ENCODE peak calls at places on chromosome 16, in six cellular contexts. A is GM20000, K is cardiac muscle cell, Y is GM12865, X is heart left ventricle, N is testis. R is an unnamed sample.

GRCh38 chr16:19524866-19525723 is 1.4 kb downstream of the CCP110 start:
- DNase-seq in A (peak), K (peak), Y (peak), X (no peak), N (no peak), R (no peak)

GRCh38 chr16:81029930-81030604 is 5.6 kb upstream of the ATMIN start:
- DNase-seq in A (no peak), K (no peak), Y (no peak), X (no peak), N (no peak), R (no peak)

GRCh38 chr16:17291289-17291688 is 179.5 kb downstream of the XYLT1 start:
- DNase-seq in A (no peak), K (no peak), Y (no peak), X (no peak), N (no peak), R (no peak)

GRCh38 chr16:2230376-2230775 is 5.9 kb upstream of the DNASE1L2 start:
- DNase-seq in A (no peak), K (no peak), Y (no peak), X (no peak), N (no peak), R (no peak)

GRCh38 chr16:70444249-70445063 is 5.6 kb upstream of the ST3GAL2 start:
- DNase-seq in A (no peak), K (no peak), Y (no peak), X (no peak), N (no peak), R (no peak)

GRCh38 chr16:67936876-67937605 is 391 bp upstream of the PSMB10 start:
- DNase-seq in A (peak), K (no peak), Y (peak), X (no peak), N (no peak), R (no peak)

GRCh38 chr16:14501331-14502255 is 128.5 kb downstream of the PARN start:
- DNase-seq in A (no peak), K (peak), Y (peak), X (peak), N (peak), R (no peak)

GRCh38 chr16:80260906-80261311 is 279.9 kb upstream of the DYNLRB2 start:
- DNase-seq in A (no peak), K (no peak), Y (no peak), X (no peak), N (no peak), R (no peak)

GRCh38 chr16:85617948-85618347 is 4.8 kb downstream of the GSE1 start:
- DNase-seq in A (no peak), K (no peak), Y (no peak), X (no peak), N (no peak), R (no peak)

GRCh38 chr16:68644715-68645493 is at the start of gene CDH3:
- DNase-seq in A (peak), K (peak), Y (no peak), X (no peak), N (peak), R (peak)

GRCh38 chr16:12470311-12471229 is 333.1 kb downstream of the CPPED1 start:
- DNase-seq in A (no peak), K (peak), Y (no peak), X (peak), N (no peak), R (no peak)

GRCh38 chr16:78577597-78577996 is 478.1 kb downstream of the WWOX start:
- DNase-seq in A (no peak), K (no peak), Y (no peak), X (no peak), N (no peak), R (no peak)

GRCh38 chr16:9072806-9073341 is 18.6 kb upstream of the HAPSTR1 start:
- DNase-seq in A (peak), K (no peak), Y (peak), X (no peak), N (no peak), R (no peak)

GRCh38 chr16:80982646-80983045 is 24.0 kb downstream of the CMC2 start:
- DNase-seq in A (no peak), K (no peak), Y (no peak), X (no peak), N (no peak), R (no peak)

GRCh38 chr16:85569615-85570212 is 43.4 kb upstream of the GSE1 start:
- DNase-seq in A (peak), K (no peak), Y (peak), X (no peak), N (peak), R (no peak)

GRCh38 chr16:17832738-17833137 is 362.0 kb upstream of the XYLT1 start:
- DNase-seq in A (no peak), K (no peak), Y (no peak), X (no peak), N (no peak), R (no peak)

GRCh38 chr16:24036614-24037013 is 200.8 kb downstream of the PRKCB start:
- DNase-seq in A (peak), K (peak), Y (peak), X (peak), N (peak), R (no peak)

GRCh38 chr16:26334218-26335111 is 642.7 kb downstream of the HS3ST4 start:
- DNase-seq in A (no peak), K (no peak), Y (no peak), X (no peak), N (no peak), R (no peak)

GRCh38 chr16:85418978-85419491 is 194.1 kb upstream of the GSE1 start:
- DNase-seq in A (no peak), K (no peak), Y (no peak), X (no peak), N (peak), R (peak)

GRCh38 chr16:12801511-12802042 is 2.1 kb downstream of the CPPED1 start:
- DNase-seq in A (peak), K (no peak), Y (peak), X (peak), N (peak), R (no peak)

GRCh38 chr16:83953796-83954576 is 946 bp downstream of the OSGIN1 start:
- DNase-seq in A (peak), K (peak), Y (peak), X (no peak), N (peak), R (no peak)

GRCh38 chr16:64412578-64413280 is 709.1 kb downstream of the CDH11 start:
- DNase-seq in A (no peak), K (no peak), Y (no peak), X (no peak), N (no peak), R (no peak)

GRCh38 chr16:8589293-8590160 is 784 bp downstream of the TMEM114 start:
- DNase-seq in A (no peak), K (peak), Y (no peak), X (no peak), N (no peak), R (no peak)

GRCh38 chr16:50323335-50324011 is 45.3 kb downstream of the BRD7 start:
- DNase-seq in A (no peak), K (no peak), Y (no peak), X (peak), N (no peak), R (no peak)

GRCh38 chr16:87060026-87060986 is 256.9 kb downstream of the C16orf95 start:
- DNase-seq in A (peak), K (peak), Y (peak), X (peak), N (no peak), R (no peak)

GRCh38 chr16:12079411-12079965 is 103.0 kb downstream of the SNX29 start:
- DNase-seq in A (no peak), K (no peak), Y (no peak), X (no peak), N (no peak), R (no peak)

GRCh38 chr16:73737637-73738036 is 559.0 kb upstream of the PSMD7 start:
- DNase-seq in A (no peak), K (no peak), Y (no peak), X (no peak), N (no peak), R (no peak)

GRCh38 chr16:65409505-65409904 is 287.6 kb upstream of the CDH11 start:
- DNase-seq in A (no peak), K (no peak), Y (no peak), X (no peak), N (no peak), R (no peak)

GRCh38 chr16:70689970-70690905 is 4.4 kb upstream of the MTSS2 start:
- DNase-seq in A (no peak), K (no peak), Y (no peak), X (no peak), N (no peak), R (no peak)

GRCh38 chr16:69382421-69382820 is 3.4 kb downstream of the TERF2 start:
- DNase-seq in A (no peak), K (peak), Y (peak), X (no peak), N (no peak), R (no peak)

GRCh38 chr16:46922239-46922638 is 38.1 kb downstream of the GPT2 start:
- DNase-seq in A (no peak), K (no peak), Y (no peak), X (no peak), N (no peak), R (no peak)

GRCh38 chr16:51401673-51402072 is 250.6 kb upstream of the SALL1 start:
- DNase-seq in A (no peak), K (no peak), Y (no peak), X (no peak), N (no peak), R (no peak)

GRCh38 chr16:75087040-75087979 is 29.3 kb downstream of the LDHD start:
- DNase-seq in A (no peak), K (peak), Y (peak), X (peak), N (peak), R (no peak)

GRCh38 chr16:79833559-79833958 is 233.0 kb upstream of the MAF start:
- DNase-seq in A (no peak), K (no peak), Y (no peak), X (no peak), N (no peak), R (no peak)

GRCh38 chr16:75443301-75443700 is 10.0 kb upstream of the CFDP1 start:
- DNase-seq in A (no peak), K (no peak), Y (no peak), X (no peak), N (no peak), R (no peak)

GRCh38 chr16:59733321-59733720 is 999.2 kb upstream of the GOT2 start:
- DNase-seq in A (no peak), K (no peak), Y (no peak), X (no peak), N (no peak), R (no peak)

GRCh38 chr16:86668136-86668535 is 89.8 kb downstream of the FOXL1 start:
- DNase-seq in A (no peak), K (peak), Y (no peak), X (peak), N (no peak), R (no peak)

DNA sequence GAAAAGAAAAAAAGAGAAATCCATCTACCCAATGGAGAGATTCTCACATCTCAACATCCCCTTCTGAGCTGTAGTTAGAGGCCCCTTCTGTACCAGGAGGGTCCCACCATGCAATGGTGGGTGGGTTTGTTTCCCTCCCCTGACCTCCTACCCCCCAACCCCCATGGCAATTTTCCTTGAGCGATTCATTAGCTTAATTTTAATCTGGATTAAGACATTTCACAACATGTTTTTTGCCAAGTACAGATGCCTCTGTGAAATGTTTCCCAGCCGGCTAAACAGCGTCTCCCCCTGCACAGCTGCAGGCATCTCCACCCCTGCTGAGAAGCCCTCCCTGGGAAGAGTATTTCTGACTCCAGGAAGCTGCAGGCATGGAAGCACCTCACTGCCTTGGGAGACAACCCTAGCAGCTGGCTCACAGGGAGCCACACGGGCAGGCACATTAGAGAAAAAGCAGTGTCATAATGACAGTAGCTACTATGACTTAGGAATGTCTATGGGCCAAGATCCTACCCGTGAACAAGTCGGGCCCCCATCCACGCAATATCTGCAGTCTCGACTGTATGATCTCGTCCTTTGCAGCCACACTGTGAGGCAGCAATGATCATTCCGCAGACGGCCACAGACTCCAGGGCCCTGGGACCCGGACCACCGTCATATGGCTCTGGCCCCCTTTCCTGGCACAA is 117.3 kb downstream of the ADCY9 start:
- DNase-seq in A (no peak), K (no peak), Y (no peak), X (no peak), N (no peak), R (no peak)
- TF ChIP-seq CTCF in A (no peak), K (peak), Y (no peak), X (no peak), N (no peak), R (no peak)

GRCh38 chr16:66873685-66874055 is 6.6 kb upstream of the PDP2 start:
- DNase-seq in A (no peak), K (no peak), Y (no peak), X (no peak), N (no peak), R (no peak)

GRCh38 chr16:66872927-66873684 is 7.2 kb upstream of the PDP2 start:
- DNase-seq in A (peak), K (peak), Y (peak), X (peak), N (peak), R (peak)

GRCh38 chr16:66871840-66872239 is 8.5 kb upstream of the PDP2 start:
- DNase-seq in A (no peak), K (no peak), Y (no peak), X (no peak), N (no peak), R (no peak)

GRCh38 chr16:66874079-66874775 is 6.1 kb upstream of the PDP2 start:
- DNase-seq in A (no peak), K (no peak), Y (peak), X (no peak), N (peak), R (no peak)

GRCh38 chr16:66872524-66872923 is 7.8 kb upstream of the PDP2 start:
- DNase-seq in A (no peak), K (no peak), Y (no peak), X (no peak), N (no peak), R (no peak)
- TF ChIP-seq CTCF in A (no peak), K (no peak), Y (no peak), X (no peak), N (no peak), R (no peak)

GRCh38 chr16:10940501-10941079 is 1.7 kb downstream of the DEXI start:
- DNase-seq in A (no peak), K (no peak), Y (peak), X (no peak), N (no peak), R (no peak)

GRCh38 chr16:10944249-10945064 is at the start of gene CLEC16A:
- DNase-seq in A (peak), K (peak), Y (peak), X (peak), N (peak), R (peak)

GRCh38 chr16:10941127-10941933 is 938 bp downstream of the DEXI start:
- DNase-seq in A (no peak), K (no peak), Y (no peak), X (no peak), N (no peak), R (no peak)

GRCh38 chr16:10945065-10945787 is 862 bp downstream of the CLEC16A start:
- DNase-seq in A (no peak), K (no peak), Y (no peak), X (no peak), N (no peak), R (no peak)

DNA sequence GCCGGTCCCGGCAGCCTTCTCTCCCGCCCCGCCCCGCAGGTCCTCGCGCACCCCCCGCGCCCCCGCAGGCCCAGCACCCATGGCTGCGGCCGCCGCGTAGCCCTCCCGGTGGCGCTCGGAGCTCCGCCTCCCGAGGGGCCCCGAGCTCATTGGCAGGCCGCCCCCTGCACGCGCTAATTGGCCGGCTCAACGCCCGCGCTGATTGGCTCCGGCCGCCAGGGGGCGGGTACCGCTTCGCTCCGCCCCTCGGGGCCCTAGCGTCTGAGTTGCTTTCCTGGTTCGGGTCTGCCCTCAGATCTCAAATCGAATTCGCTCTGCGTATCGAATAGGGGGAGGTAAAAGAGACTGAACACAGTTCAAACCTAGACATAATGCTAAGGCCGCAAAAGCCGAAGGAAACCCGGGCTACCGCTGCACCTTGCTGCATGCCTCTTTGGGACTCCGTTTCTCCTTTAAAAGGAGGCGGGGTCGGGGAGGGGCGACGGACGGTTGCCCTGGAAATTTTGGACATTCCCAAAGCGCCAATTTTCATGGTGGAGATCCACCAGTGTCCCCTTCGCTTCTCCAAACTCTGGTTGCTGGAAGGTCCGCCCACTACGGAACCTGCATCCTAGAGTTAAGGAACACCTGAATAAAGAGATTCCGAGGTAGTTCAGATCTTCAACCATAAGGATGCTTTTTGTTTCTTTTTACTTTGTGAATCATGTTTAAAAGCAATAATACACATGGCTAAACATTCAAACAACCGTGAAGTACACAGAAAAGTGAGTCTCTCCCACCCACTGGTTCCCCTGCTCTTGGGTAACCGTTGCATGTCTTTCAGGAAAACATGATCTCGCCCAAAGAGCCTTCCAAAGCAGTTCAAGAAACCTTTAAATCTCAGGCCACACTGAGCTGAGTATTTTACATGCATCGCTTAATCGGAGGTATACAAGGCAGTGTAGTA is at the start of gene DEXI:
- DNase-seq in A (peak), K (peak), Y (peak), X (peak), N (peak), R (peak)
- TF ChIP-seq CTCF in A (no peak), K (no peak), Y (no peak), X (peak), N (peak), R (no peak)

DNA sequence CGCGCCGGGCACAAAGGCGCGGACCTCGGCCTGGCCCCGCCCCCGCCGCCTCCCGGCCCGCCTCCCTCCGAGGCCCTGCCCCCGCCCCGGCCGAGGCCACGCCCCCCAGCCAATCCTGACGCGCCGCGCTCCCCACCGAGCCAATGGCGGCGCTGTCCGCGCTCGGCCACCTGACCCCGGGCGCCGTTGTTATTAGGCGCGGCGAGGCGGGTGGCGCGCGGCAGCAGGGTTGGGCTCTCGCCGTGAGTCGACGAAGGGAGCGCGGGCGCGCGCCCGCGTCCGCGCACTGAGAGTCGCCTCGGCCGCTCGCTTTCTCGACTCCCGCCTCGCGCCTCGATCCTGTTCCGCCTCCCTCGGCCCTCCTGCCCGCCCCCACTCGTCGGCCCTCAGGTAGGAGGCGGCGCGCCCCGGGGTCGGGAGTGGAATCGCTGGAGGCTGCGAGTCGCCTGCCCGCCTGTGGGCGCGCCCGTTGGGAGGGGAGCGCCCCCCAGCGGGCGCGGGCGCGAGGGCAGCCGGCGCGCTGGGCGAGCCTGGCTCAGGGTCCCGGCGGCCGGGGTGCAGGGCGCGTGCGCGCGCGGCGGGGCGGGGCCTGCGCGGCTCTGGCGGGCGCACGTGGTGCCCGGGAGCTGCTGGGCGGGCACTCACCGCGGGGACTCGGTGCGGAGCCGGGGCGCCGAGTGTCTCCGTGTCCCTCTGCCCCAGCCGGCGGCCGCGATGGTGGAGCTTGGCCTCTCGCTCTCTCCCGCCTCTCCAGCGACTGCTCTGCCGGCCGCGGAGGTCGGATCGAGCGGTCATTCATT is 405 bp upstream of the CBLN1 start:
- DNase-seq in A (peak), K (peak), Y (peak), X (peak), N (peak), R (no peak)
- TF ChIP-seq CTCF in A (no peak), K (peak), Y (peak), X (peak), N (no peak), R (no peak)

GRCh38 chr16:57798267-57798810 is 4.0 kb downstream of the KIFC3 start:
- DNase-seq in A (no peak), K (no peak), Y (no peak), X (no peak), N (no peak), R (no peak)

GRCh38 chr16:57794849-57795430 is 7.4 kb downstream of the KIFC3 start:
- DNase-seq in A (no peak), K (no peak), Y (no peak), X (no peak), N (no peak), R (no peak)

GRCh38 chr16:57797526-57798266 is 4.6 kb downstream of the KIFC3 start:
- DNase-seq in A (no peak), K (peak), Y (no peak), X (no peak), N (no peak), R (no peak)

GRCh38 chr16:57797216-57797525 is 5.1 kb downstream of the KIFC3 start:
- DNase-seq in A (no peak), K (no peak), Y (no peak), X (no peak), N (no peak), R (no peak)

DNA sequence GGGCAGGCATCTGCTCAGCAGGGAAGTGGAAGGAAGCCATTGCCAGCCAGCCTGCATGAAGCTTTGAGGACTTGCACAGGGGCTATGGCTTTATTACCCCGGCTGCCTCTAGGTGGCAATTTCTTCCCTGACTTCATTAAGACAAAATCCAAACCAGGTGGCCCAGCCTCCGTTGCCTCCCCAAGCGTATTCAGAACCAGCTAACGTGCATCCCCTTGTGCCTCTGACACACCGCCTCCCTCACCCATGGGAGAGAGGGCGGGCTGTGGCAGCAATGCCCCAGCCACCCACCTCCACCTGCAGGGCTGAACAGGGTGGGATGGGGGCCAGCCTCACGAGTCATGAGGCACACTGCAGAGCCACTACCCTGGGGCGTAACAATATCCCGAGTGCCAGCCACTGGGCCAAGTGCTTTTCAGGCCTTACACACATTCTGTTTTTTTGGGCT is 6.8 kb downstream of the KIFC3 start:
- DNase-seq in A (peak), K (peak), Y (peak), X (no peak), N (peak), R (no peak)
- TF ChIP-seq CTCF in A (peak), K (peak), Y (peak), X (peak), N (peak), R (no peak)

R was measured in activated B cell treated with CpG ODN at 0.5 μM for 24 hours.